ENCODE peak calls at places on chromosomes 13 and 19, in five cellular contexts. S, A, C, T and O are unnamed samples.
A peak's percentile ranks its signal among the peaks of the same experiment; 100 is the strongest.

GRCh38 chr19:34985249-34986022 is 14.7 kb upstream of the GRAMD1A start:
- DNase-seq in S (no peak), C (no peak), T (peak; percentile 60), A (no peak), O (no peak)

GRCh38 chr19:5719274-5719960 is 529 bp downstream of the LONP1 start:
- DNase-seq in A (no peak), S (no peak), T (peak; percentile 49), C (no peak), O (no peak)

GRCh38 chr13:58991826-58992477 is 1171.8 kb downstream of the DIAPH3 start:
- DNase-seq in T (no peak), S (no peak), C (no peak), A (no peak), O (no peak)

GRCh38 chr13:33353210-33353609 is 67.7 kb upstream of the STARD13 start:
- DNase-seq in C (peak; percentile 11), T (no peak), S (no peak), A (no peak), O (no peak)

GRCh38 chr19:34254552-34255432 is at the start of gene GARRE1:
- DNase-seq in S (no peak), T (peak; percentile 70), A (no peak), C (no peak), O (peak; percentile 82)

GRCh38 chr13:106623799-106624198 is 55.9 kb upstream of the ARGLU1 start:
- DNase-seq in A (no peak), C (no peak), S (no peak), T (no peak), O (no peak)

GRCh38 chr19:34436716-34437115 is 8.5 kb downstream of the UBA2 start:
- DNase-seq in A (no peak), S (no peak), T (no peak), C (no peak), O (no peak)

GRCh38 chr13:52454459-52454824 is 836 bp upstream of the CKAP2 start:
- DNase-seq in S (no peak), A (no peak), C (peak; percentile 69), T (no peak), O (no peak)

GRCh38 chr13:108508263-108508662 is 121.1 kb upstream of the MYO16 start:
- DNase-seq in T (no peak), S (peak; percentile 54), A (peak; percentile 2), C (no peak), O (no peak)

DNA sequence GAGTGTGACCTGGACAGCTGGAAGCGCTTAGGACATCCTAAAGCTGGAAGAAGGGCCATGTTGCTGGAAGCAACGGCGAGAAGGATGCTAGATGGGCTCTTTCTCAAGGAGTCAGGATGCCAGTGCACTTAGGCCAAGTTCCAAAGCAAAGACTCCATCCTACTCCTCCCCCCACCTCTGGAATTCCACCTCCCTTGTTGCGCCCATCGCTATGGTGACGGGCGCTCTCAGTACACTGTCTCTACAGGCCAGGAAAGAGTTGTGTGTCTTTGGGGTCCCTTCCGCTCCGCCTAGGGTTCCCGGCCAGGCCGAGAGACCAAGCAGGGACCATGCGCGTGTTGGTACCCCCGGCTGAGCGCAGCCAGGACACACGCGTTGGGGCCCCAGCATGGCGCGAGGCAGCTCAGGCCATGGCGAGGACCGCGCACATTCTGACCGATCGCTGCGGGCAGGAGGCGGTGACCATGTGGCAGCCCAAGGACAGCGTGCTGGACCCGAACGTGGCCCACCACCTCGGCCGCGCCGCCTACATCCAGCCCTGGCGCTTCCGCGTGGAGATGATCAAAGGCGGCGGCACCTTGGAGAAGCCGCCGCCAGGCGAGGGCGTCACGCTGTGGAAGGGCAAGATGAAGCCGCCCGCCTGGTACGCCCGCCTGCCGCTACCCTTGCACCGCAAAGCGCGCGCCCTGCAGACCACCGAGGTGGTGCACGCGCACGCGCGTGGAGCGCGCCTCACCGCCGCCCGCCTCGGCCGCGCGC is 31.0 kb upstream of the SLC1A6 start:
- DNase-seq in S (peak; percentile 77), C (no peak), A (no peak), T (peak; percentile 81), O (no peak)
- TF ChIP-seq SUZ12 in S (no peak), C (no peak), A (no peak), T (no peak), O (no peak)

DNA sequence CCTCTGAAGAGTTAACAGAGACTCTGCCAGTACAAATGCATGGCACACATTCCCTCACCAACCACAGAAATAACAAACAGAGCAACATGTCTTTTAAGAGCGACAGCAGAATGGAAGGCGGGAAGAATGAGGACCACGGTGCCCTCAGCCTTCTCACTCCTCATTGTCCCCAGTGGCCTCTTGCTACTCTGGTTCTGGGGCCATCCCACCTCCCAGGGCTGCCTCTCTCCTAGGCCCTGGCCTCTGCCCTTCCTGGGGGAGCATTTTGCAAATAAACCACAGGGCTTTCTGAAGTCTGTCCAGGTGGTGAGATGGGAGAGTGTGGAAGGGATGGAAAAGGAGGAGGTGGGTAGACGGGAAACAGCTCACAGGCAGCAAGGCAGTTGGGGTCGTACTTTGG is 28.3 kb downstream of the CYP2B6 start:
- DNase-seq in C (no peak), S (no peak), A (no peak), T (no peak), O (no peak)
- TF ChIP-seq SUZ12 in C (no peak), S (no peak), A (no peak), T (no peak), O (no peak)

GRCh38 chr19:56372281-56372680 is 21.1 kb downstream of the ZNF582 start:
- DNase-seq in C (no peak), A (no peak), T (no peak), S (no peak), O (no peak)

DNA sequence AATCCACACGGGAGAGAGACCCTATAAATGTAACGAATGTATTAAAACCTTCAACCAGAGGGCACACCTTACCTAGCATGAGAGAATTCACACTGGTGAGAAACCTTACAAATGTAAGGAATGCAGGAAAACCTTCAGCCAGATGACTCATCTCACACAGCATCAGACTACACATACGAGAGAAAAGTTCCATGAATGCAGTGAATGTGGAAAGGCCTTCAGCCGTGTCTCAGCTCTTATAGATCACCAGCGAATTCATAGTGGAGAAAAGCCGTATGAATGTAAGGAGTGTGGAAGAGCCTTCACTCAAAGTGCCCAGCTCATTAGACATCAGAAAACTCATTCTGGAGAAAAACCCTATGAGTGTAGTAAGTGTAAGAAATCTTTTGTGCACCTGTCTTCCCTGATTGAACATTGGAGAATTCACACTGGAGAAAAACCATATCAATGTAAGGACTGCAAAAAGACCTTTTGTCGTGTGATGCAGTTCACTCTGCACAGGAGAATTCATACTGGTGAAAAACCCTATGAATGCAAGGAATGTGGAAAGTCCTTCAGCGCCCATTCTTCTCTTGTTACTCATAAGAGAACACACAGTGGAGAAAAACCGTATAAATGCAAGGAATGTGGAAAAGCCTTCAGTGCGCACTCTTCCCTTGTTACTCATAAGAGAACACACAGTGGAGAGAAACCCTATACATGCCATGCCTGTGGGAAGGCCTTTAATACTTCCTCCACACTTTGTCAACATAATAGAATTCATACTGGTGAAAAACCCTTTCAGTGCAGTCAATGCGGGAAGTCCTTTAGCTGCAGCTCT is 16.0 kb downstream of the ZNF582 start:
- DNase-seq in A (no peak), S (no peak), T (no peak), C (no peak), O (no peak)
- TF ChIP-seq SUZ12 in A (no peak), S (no peak), T (no peak), C (no peak), O (no peak)

DNA sequence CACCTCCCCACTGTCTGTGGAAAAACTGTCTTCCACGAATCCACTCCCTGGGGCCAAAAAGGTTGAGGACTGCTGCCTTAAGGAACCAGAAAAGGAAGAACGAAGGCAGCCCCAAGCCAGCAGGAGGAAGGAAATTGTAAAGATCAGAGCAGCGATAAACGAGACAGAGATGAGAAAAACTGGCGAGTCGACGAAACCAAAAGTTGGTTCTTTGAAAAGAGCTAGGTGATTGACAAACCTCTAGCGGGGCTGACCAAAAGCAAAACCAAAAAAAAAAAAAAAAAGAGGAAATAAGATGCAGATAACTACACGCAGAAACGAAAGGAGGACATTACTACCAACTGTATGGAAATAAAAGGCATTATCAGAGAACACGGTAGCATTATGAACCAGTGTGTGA is 76.9 kb downstream of the GADD45B start:
- DNase-seq in A (no peak), C (peak; percentile 86), T (no peak), S (no peak), O (no peak)
- TF ChIP-seq SUZ12 in A (no peak), C (no peak), T (no peak), S (no peak), O (no peak)

GRCh38 chr13:41915096-41915495 is 45.8 kb downstream of the VWA8 start:
- DNase-seq in T (no peak), A (no peak), S (no peak), C (no peak), O (no peak)

GRCh38 chr13:41917641-41918040 is 43.3 kb downstream of the VWA8 start:
- DNase-seq in A (no peak), T (no peak), C (no peak), S (no peak), O (no peak)

GRCh38 chr13:41914552-41914951 is 46.4 kb downstream of the VWA8 start:
- DNase-seq in T (no peak), A (no peak), S (no peak), C (no peak), O (no peak)

GRCh38 chr13:41919031-41919740 is 41.7 kb downstream of the VWA8 start:
- DNase-seq in A (no peak), S (no peak), C (no peak), T (no peak), O (no peak)

GRCh38 chr13:41916173-41916954 is 44.5 kb downstream of the VWA8 start:
- DNase-seq in C (peak; percentile 89), A (no peak), S (no peak), T (no peak), O (no peak)
- TF ChIP-seq SUZ12 in C (no peak), A (no peak), S (no peak), T (no peak), O (no peak)

GRCh38 chr13:105587786-105588185 is 947.7 kb downstream of the EFNB2 start:
- DNase-seq in S (no peak), A (no peak), T (no peak), C (no peak), O (no peak)
- TF ChIP-seq SUZ12 in S (no peak), A (no peak), T (no peak), C (no peak), O (no peak)

GRCh38 chr19:39264306-39265290 is 3.6 kb upstream of the IFNL2 start:
- DNase-seq in T (peak; percentile 77), S (no peak), C (no peak), A (no peak), O (no peak)

GRCh38 chr19:39262496-39262895 is 5.7 kb upstream of the IFNL2 start:
- DNase-seq in T (no peak), C (no peak), S (no peak), A (no peak), O (no peak)

GRCh38 chr19:39263912-39264305 is 4.3 kb upstream of the IFNL2 start:
- DNase-seq in A (no peak), T (peak; percentile 63), S (no peak), C (no peak), O (no peak)

GRCh38 chr19:39261704-39262103 is 6.5 kb upstream of the IFNL2 start:
- DNase-seq in T (no peak), A (no peak), C (no peak), S (no peak), O (no peak)

DNA sequence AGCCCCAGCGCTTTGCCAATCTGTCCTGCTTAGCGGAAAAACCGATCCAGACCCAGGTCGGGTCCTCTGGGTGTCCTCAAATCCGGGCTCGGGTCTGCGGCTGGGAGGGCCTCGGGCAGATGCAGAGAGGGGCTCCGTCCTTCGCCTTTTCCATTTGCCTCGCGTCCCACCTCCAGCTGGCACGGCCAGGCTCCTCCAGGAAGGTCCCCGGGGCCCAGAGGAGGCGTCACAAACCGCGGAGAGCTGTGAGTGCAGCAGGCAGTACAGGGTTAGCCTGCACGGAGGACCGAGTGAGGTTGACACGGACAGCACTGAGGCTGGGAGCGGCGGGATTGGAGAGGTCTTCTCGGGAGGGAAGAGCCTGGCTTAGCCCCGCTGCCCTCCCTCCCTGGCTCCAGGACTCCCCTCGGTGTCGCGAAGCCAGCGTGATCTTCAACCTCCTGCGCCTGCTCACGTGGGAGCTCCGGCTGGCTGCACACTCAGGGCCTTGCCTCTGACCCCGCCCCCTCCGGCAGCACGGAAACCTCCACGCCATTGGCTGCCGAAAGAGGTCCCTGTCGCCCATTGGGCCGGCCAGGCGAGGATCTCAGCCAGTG is 2.8 kb upstream of the IFNL2 start:
- DNase-seq in C (no peak), T (peak; percentile 75), S (no peak), A (no peak), O (no peak)
- TF ChIP-seq SUZ12 in C (no peak), T (no peak), S (no peak), A (no peak), O (no peak)